ENCODE peak calls at places on chromosomes 2 and 18, in eight cellular contexts. J, S, D, C, X, Y, N and Q are unnamed samples.

GRCh38 chr2:46296216-46296839 is 879 bp upstream of the EPAS1 start:
- DNase-seq in J (no peak), S (no peak), D (no peak), C (peak; percentile 31), X (no peak), Y (peak; percentile 51), N (no peak), Q (peak; percentile 46)

GRCh38 chr18:77032121-77032758 is 100.3 kb downstream of the MBP start:
- DNase-seq in J (no peak), S (no peak), D (no peak), C (no peak), X (no peak), Y (no peak), N (no peak), Q (no peak)

GRCh38 chr2:169933124-169933711 is 106.0 kb downstream of the UBR3 start:
- DNase-seq in J (no peak), S (peak; percentile 40), D (peak; percentile 10), C (peak; percentile 11), X (no peak), Y (peak; percentile 29), N (peak; percentile 7), Q (no peak)

GRCh38 chr2:33258387-33258786 is 218.1 kb upstream of the RASGRP3 start:
- DNase-seq in J (no peak), S (no peak), D (no peak), C (no peak), X (no peak), Y (no peak), N (no peak), Q (no peak)

GRCh38 chr2:224612581-224612980 is 27.4 kb upstream of the CUL3 start:
- DNase-seq in J (no peak), S (no peak), D (no peak), C (no peak), X (no peak), Y (no peak), N (peak; percentile 32), Q (no peak)

GRCh38 chr2:42770288-42771131 is 6.6 kb upstream of the OXER1 start:
- DNase-seq in J (peak; percentile 29), S (peak; percentile 15), D (no peak), C (peak; percentile 30), X (no peak), Y (peak; percentile 69), N (no peak), Q (no peak)

GRCh38 chr2:7033136-7033960 is 116.1 kb downstream of the RNF144A start:
- DNase-seq in J (no peak), S (no peak), D (no peak), C (no peak), X (no peak), Y (no peak), N (no peak), Q (no peak)

GRCh38 chr2:237662671-237663093 is 35.3 kb downstream of the LRRFIP1 start:
- DNase-seq in J (peak; percentile 55), S (peak; percentile 96), D (peak; percentile 51), C (peak; percentile 92), X (peak; percentile 56), Y (no peak), N (peak; percentile 92), Q (peak; percentile 98)

GRCh38 chr2:128457006-128457604 is 138.4 kb upstream of the HS6ST1 start:
- DNase-seq in J (no peak), S (no peak), D (no peak), C (no peak), X (no peak), Y (no peak), N (no peak), Q (no peak)

GRCh38 chr2:229261076-229261475 is 10.0 kb downstream of the PID1 start:
- DNase-seq in J (no peak), S (no peak), D (no peak), C (no peak), X (no peak), Y (no peak), N (no peak), Q (no peak)

GRCh38 chr18:64720781-64721464 is 572.0 kb upstream of the LINC00305 start:
- DNase-seq in J (peak; percentile 9), S (no peak), D (no peak), C (peak; percentile 32), X (no peak), Y (no peak), N (no peak), Q (no peak)

GRCh38 chr2:15874311-15874710 is 66.0 kb upstream of the MYCN start:
- DNase-seq in J (no peak), S (no peak), D (no peak), C (no peak), X (no peak), Y (no peak), N (no peak), Q (no peak)

GRCh38 chr2:8189316-8189715 is 492.5 kb upstream of the ID2 start:
- DNase-seq in J (no peak), S (no peak), D (no peak), C (no peak), X (no peak), Y (no peak), N (no peak), Q (no peak)

GRCh38 chr18:50114448-50114847 is 80.5 kb downstream of the MYO5B start:
- DNase-seq in J (no peak), S (no peak), D (no peak), C (no peak), X (no peak), Y (no peak), N (no peak), Q (no peak)

GRCh38 chr2:142871396-142871795 is 6.1 kb upstream of the KYNU start:
- DNase-seq in J (no peak), S (no peak), D (no peak), C (no peak), X (no peak), Y (no peak), N (no peak), Q (no peak)

GRCh38 chr2:227443889-227444568 is 27.9 kb upstream of the AGFG1 start:
- DNase-seq in J (no peak), S (no peak), D (no peak), C (no peak), X (no peak), Y (no peak), N (no peak), Q (no peak)

GRCh38 chr2:20439503-20439902 is 7.4 kb upstream of the RHOB start:
- DNase-seq in J (no peak), S (no peak), D (no peak), C (no peak), X (no peak), Y (no peak), N (no peak), Q (no peak)

GRCh38 chr2:204491528-204491927 is 53.7 kb upstream of the PARD3B start:
- DNase-seq in J (no peak), S (peak; percentile 32), D (peak; percentile 71), C (peak; percentile 71), X (no peak), Y (no peak), N (no peak), Q (no peak)

GRCh38 chr18:34461266-34461665 is 236.6 kb upstream of the NOL4 start:
- DNase-seq in J (no peak), S (no peak), D (no peak), C (no peak), X (no peak), Y (no peak), N (no peak), Q (no peak)

GRCh38 chr2:207625014-207625755 is at the start of gene METTL21A:
- DNase-seq in J (peak; percentile 69), S (peak; percentile 94), D (peak; percentile 55), C (peak; percentile 87), X (peak; percentile 84), Y (peak; percentile 98), N (no peak), Q (peak; percentile 83)

GRCh38 chr2:85420743-85421705 is 2.5 kb downstream of the SH2D6 start:
- DNase-seq in J (peak; percentile 99), S (peak; percentile 83), D (no peak), C (peak; percentile 85), X (peak; percentile 93), Y (peak; percentile 91), N (no peak), Q (peak; percentile 87)

GRCh38 chr2:64213607-64214275 is 69.5 kb upstream of the PELI1 start:
- DNase-seq in J (no peak), S (peak; percentile 46), D (no peak), C (peak; percentile 2), X (no peak), Y (peak; percentile 28), N (no peak), Q (no peak)

GRCh38 chr2:47070920-47071824 is 83.9 kb downstream of the STPG4 start:
- DNase-seq in J (no peak), S (no peak), D (peak; percentile 73), C (no peak), X (peak; percentile 71), Y (peak; percentile 76), N (no peak), Q (peak; percentile 27)

GRCh38 chr18:12376034-12376717 is 851 bp downstream of the AFG3L2 start:
- DNase-seq in J (no peak), S (peak; percentile 52), D (no peak), C (peak; percentile 69), X (peak; percentile 44), Y (no peak), N (no peak), Q (no peak)

GRCh38 chr2:110116033-110116710 is 550 bp upstream of the MALL start:
- DNase-seq in J (no peak), S (no peak), D (no peak), C (no peak), X (no peak), Y (no peak), N (no peak), Q (no peak)

GRCh38 chr2:142112648-142113278 is 18.1 kb downstream of the LRP1B start:
- DNase-seq in J (no peak), S (no peak), D (peak; percentile 45), C (no peak), X (no peak), Y (no peak), N (no peak), Q (no peak)

GRCh38 chr2:144509001-144509545 is 10.8 kb downstream of the ZEB2 start:
- DNase-seq in J (no peak), S (peak; percentile 28), D (no peak), C (no peak), X (no peak), Y (no peak), N (no peak), Q (no peak)

GRCh38 chr2:175679728-175680127 is 322.3 kb downstream of the LNPK start:
- DNase-seq in J (no peak), S (no peak), D (no peak), C (no peak), X (no peak), Y (no peak), N (no peak), Q (no peak)

GRCh38 chr2:240060977-240061591 is 7.8 kb upstream of the OR6B3 start:
- DNase-seq in J (peak; percentile 48), S (peak; percentile 50), D (peak; percentile 16), C (peak; percentile 22), X (no peak), Y (peak; percentile 56), N (peak; percentile 22), Q (peak; percentile 26)

GRCh38 chr2:85234879-85235278 is 92.9 kb downstream of the TGOLN2 start:
- DNase-seq in J (peak; percentile 50), S (no peak), D (no peak), C (peak; percentile 93), X (no peak), Y (no peak), N (no peak), Q (no peak)

GRCh38 chr2:47237375-47238357 is 82.6 kb upstream of the STPG4 start:
- DNase-seq in J (no peak), S (no peak), D (no peak), C (no peak), X (no peak), Y (peak; percentile 36), N (no peak), Q (no peak)

GRCh38 chr2:70990216-70990615 is 4.5 kb downstream of the TEX261 start:
- DNase-seq in J (no peak), S (no peak), D (no peak), C (no peak), X (no peak), Y (no peak), N (no peak), Q (no peak)

GRCh38 chr2:75527676-75528075 is 33.1 kb downstream of the EVA1A start:
- DNase-seq in J (no peak), S (no peak), D (no peak), C (no peak), X (no peak), Y (no peak), N (no peak), Q (no peak)

GRCh38 chr2:70703900-70704549 is 64.0 kb downstream of the ADD2 start:
- DNase-seq in J (no peak), S (no peak), D (no peak), C (no peak), X (no peak), Y (no peak), N (no peak), Q (no peak)